ENCODE peak calls at places on chromosome 21, in ten cellular contexts. X is epithelial cell of esophagus, P is kidney, A is right lobe of liver, E is fibroblast of lung, L is fibroblast of pulmonary artery, F is cardiac muscle cell, U is AG10803, T is fibroblast of villous mesenchyme, R is tibial artery. Y is an unnamed sample.

GRCh38 chr21:44043613-44044012 is 31.5 kb downstream of the TRAPPC10 start:
- DNase-seq in X (no peak), P (no peak), A (no peak), E (no peak), L (no peak), F (no peak), U (no peak), T (no peak), R (no peak), Y (no peak)

GRCh38 chr21:35178812-35179211 is 129.7 kb upstream of the RUNX1 start:
- DNase-seq in X (peak), P (no peak), A (no peak), E (peak), L (no peak), F (no peak), U (peak), T (no peak), R (no peak), Y (no peak)

GRCh38 chr21:23009360-23009759 is 2011.2 kb downstream of the NCAM2 start:
- DNase-seq in X (no peak), P (no peak), A (no peak), E (no peak), L (no peak), F (no peak), U (no peak), T (no peak), R (no peak), Y (no peak)

GRCh38 chr21:43608225-43608624 is 51.1 kb downstream of the HSF2BP start:
- DNase-seq in X (peak), P (no peak), A (no peak), E (peak), L (peak), F (no peak), U (peak), T (peak), R (no peak), Y (no peak)

GRCh38 chr21:38875694-38876492 is 70.2 kb downstream of the ETS2 start:
- DNase-seq in X (peak), P (no peak), A (no peak), E (peak), L (peak), F (no peak), U (peak), T (peak), R (no peak), Y (no peak)

GRCh38 chr21:31337991-31338891 is 5.8 kb downstream of the TIAM1 start:
- DNase-seq in X (peak), P (no peak), A (no peak), E (peak), L (no peak), F (no peak), U (no peak), T (no peak), R (no peak), Y (no peak)

GRCh38 chr21:14418920-14419319 is 36.0 kb upstream of the HSPA13 start:
- DNase-seq in X (no peak), P (no peak), A (no peak), E (no peak), L (no peak), F (no peak), U (no peak), T (no peak), R (no peak), Y (no peak)

GRCh38 chr21:44051462-44051941 is 39.4 kb downstream of the TRAPPC10 start:
- DNase-seq in X (no peak), P (peak), A (no peak), E (peak), L (peak), F (no peak), U (peak), T (peak), R (no peak), Y (no peak)

GRCh38 chr21:44291936-44292811 is 6.5 kb downstream of the AIRE start:
- DNase-seq in X (no peak), P (peak), A (no peak), E (no peak), L (no peak), F (no peak), U (no peak), T (no peak), R (no peak), Y (no peak)

GRCh38 chr21:34190576-34191301 is 117.4 kb downstream of the MRPS6 start:
- DNase-seq in X (no peak), P (no peak), A (no peak), E (no peak), L (no peak), F (no peak), U (no peak), T (peak), R (no peak), Y (no peak)

GRCh38 chr21:33069994-33070811 is at the start of gene OLIG1:
- DNase-seq in X (peak), P (peak), A (peak), E (peak), L (peak), F (peak), U (peak), T (peak), R (no peak), Y (peak)

GRCh38 chr21:40300300-40300699 is 433.1 kb downstream of the PCP4 start:
- DNase-seq in X (no peak), P (no peak), A (no peak), E (no peak), L (no peak), F (peak), U (no peak), T (no peak), R (no peak), Y (no peak)

GRCh38 chr21:27397578-27397977 is 430.7 kb upstream of the ADAMTS5 start:
- DNase-seq in X (no peak), P (no peak), A (no peak), E (no peak), L (no peak), F (no peak), U (no peak), T (no peak), R (no peak), Y (no peak)

GRCh38 chr21:36465481-36465880 is 14.4 kb downstream of the CLDN14 start:
- DNase-seq in X (no peak), P (peak), A (no peak), E (no peak), L (no peak), F (no peak), U (no peak), T (no peak), R (no peak), Y (no peak)

GRCh38 chr21:34509151-34509550 is 2.9 kb downstream of the KCNE1 start:
- DNase-seq in X (no peak), P (no peak), A (no peak), E (no peak), L (no peak), F (no peak), U (no peak), T (no peak), R (no peak), Y (no peak)

GRCh38 chr21:30839304-30839703 is 9.7 kb upstream of the KRTAP7-1 start:
- DNase-seq in X (peak), P (no peak), A (no peak), E (no peak), L (peak), F (peak), U (no peak), T (no peak), R (no peak), Y (no peak)

GRCh38 chr21:35573472-35574389 is 486.6 kb downstream of the SETD4 start:
- DNase-seq in X (no peak), P (no peak), A (no peak), E (peak), L (peak), F (no peak), U (peak), T (peak), R (no peak), Y (no peak)

GRCh38 chr21:39078322-39079065 is 104.8 kb downstream of the PSMG1 start:
- DNase-seq in X (no peak), P (no peak), A (no peak), E (no peak), L (peak), F (no peak), U (no peak), T (peak), R (no peak), Y (no peak)

GRCh38 chr21:34878940-34879339 is 170.2 kb downstream of the RUNX1 start:
- DNase-seq in X (peak), P (no peak), A (no peak), E (no peak), L (no peak), F (no peak), U (no peak), T (no peak), R (no peak), Y (no peak)

GRCh38 chr21:38979271-38980196 is 173.8 kb downstream of the ETS2 start:
- DNase-seq in X (peak), P (no peak), A (no peak), E (peak), L (no peak), F (no peak), U (peak), T (peak), R (no peak), Y (no peak)

GRCh38 chr21:35323947-35324346 is 274.8 kb upstream of the RUNX1 start:
- DNase-seq in X (no peak), P (no peak), A (no peak), E (peak), L (peak), F (no peak), U (peak), T (peak), R (peak), Y (no peak)

GRCh38 chr21:30842990-30843389 is 13.4 kb upstream of the KRTAP7-1 start:
- DNase-seq in X (no peak), P (no peak), A (no peak), E (no peak), L (no peak), F (no peak), U (no peak), T (no peak), R (no peak), Y (no peak)

GRCh38 chr21:17925900-17926299 is 106.7 kb upstream of the C21orf91 start:
- DNase-seq in X (peak), P (no peak), A (no peak), E (peak), L (peak), F (peak), U (peak), T (peak), R (no peak), Y (no peak)

GRCh38 chr21:43354016-43354420 is 72.9 kb downstream of the SIK1 start:
- DNase-seq in X (no peak), P (no peak), A (no peak), E (no peak), L (no peak), F (no peak), U (no peak), T (no peak), R (no peak), Y (no peak)

GRCh38 chr21:32645261-32646182 is 33.3 kb upstream of the CFAP298 start:
- DNase-seq in X (no peak), P (no peak), A (no peak), E (no peak), L (no peak), F (peak), U (no peak), T (no peak), R (no peak), Y (no peak)

GRCh38 chr21:31878831-31879230 is 6.0 kb downstream of the HUNK start:
- DNase-seq in X (no peak), P (no peak), A (no peak), E (no peak), L (no peak), F (no peak), U (no peak), T (no peak), R (no peak), Y (no peak)

GRCh38 chr21:26909972-26910371 is 56.9 kb downstream of the ADAMTS5 start:
- DNase-seq in X (peak), P (no peak), A (no peak), E (no peak), L (no peak), F (peak), U (no peak), T (peak), R (no peak), Y (no peak)

GRCh38 chr21:39564200-39564599 is 48.5 kb upstream of the B3GALT5 start:
- DNase-seq in X (no peak), P (peak), A (no peak), E (no peak), L (no peak), F (no peak), U (no peak), T (no peak), R (no peak), Y (peak)

DNA sequence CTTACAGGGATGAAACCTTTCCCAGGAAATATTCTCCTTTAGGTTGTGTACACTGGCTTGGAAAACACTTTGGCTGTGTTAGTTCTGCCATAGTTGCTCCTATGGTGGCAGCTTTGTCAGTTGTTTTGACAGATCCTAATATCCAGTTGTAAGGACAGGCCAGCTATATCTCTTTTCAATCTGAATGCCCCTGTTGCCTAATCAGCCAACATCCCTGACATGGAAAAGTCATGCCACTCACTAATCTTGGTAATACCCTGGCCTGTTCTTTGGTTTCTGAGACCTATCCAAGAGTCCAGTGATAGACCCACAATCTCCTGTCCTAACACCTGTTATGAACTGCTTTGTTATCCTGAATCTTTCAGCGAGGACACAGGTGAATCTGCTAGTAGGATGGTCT is 148.8 kb downstream of the MRPL39 start:
- DNase-seq in X (no peak), P (no peak), A (no peak), E (no peak), L (no peak), F (no peak), U (no peak), T (no peak), R (no peak), Y (no peak)
- H3K4me3 ChIP-seq in X (no peak), P (no peak), A (no peak), E (no peak), L (no peak), F (no peak), U (no peak), T (no peak), R (no peak), Y (no peak)

DNA sequence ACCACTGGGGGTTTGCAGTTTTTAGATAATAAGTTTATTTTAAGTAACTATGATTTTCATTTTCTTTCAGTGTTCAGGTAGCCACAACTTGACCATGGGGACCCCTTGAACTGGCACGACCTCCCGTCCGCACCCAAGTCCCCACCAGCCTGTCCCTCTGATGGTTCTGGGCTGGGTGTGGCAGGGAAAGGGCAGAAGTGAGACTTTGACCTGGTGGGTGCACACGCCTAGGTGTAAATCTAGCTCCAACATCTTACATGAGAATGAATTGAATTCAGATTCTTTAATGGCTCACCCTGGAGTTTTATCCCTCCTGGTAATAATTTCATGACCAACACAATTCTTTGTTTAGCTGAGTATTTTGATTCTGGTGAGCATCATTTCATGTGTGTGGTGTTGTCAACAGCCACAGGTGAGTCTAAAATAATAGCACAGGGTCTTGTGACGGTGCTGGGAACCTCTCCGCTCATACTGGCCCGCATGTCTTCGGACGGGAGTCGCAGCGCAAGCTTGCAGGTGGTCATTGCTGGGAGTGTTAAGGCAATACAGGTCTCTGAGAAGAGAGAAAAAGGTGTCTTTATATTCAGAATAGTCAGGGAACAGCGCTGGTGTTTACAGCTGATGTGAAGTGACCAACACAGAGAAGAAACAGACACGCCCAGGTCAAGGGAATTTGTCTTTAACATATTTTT is 50.8 kb upstream of the POFUT2 start:
- DNase-seq in X (no peak), P (peak), A (peak), E (no peak), L (no peak), F (no peak), U (no peak), T (no peak), R (no peak), Y (no peak)
- TF ChIP-seq CTCF in X (no peak), P (no peak), A (no peak), E (no peak), L (no peak), F (no peak), U (no peak), T (no peak), R (no peak), Y (no peak)

GRCh38 chr21:45949928-45950739 is 31.4 kb upstream of the COL6A1 start:
- DNase-seq in X (no peak), P (no peak), A (no peak), E (no peak), L (no peak), F (no peak), U (no peak), T (no peak), R (no peak), Y (no peak)
- H3K4me3 ChIP-seq in X (no peak), P (no peak), A (no peak), E (no peak), L (no peak), F (no peak), U (peak), T (peak), R (no peak), Y (no peak)

DNA sequence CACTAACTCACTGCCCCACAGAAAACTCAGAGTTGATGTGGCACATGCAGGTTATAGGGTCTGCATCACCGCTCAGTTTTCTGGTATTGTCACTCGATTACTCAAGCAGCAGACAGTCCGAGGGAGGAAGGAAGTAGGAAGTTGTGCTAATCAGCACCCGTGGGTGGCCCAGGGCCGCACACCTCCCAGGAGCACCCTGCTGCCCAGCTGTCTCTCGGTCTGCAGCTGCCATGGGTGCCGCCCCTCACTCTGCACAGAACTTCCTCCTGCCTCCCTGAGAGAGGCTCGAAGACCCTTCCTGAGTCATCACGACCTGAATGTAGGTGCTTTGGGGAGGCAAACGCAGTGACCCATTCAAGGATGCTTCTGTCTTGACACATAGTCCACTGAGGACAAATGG is 4.2 kb upstream of the TFF3 start:
- DNase-seq in X (no peak), P (peak), A (no peak), E (no peak), L (no peak), F (no peak), U (no peak), T (no peak), R (no peak), Y (no peak)
- TF ChIP-seq CTCF in X (no peak), P (no peak), A (no peak), E (no peak), L (no peak), F (no peak), U (no peak), T (no peak), R (no peak), Y (no peak)

GRCh38 chr21:45850181-45850580 is 131.4 kb upstream of the COL6A1 start:
- DNase-seq in X (no peak), P (no peak), A (no peak), E (no peak), L (no peak), F (no peak), U (no peak), T (no peak), R (no peak), Y (peak)
- H3K4me3 ChIP-seq in X (no peak), P (no peak), A (no peak), E (no peak), L (no peak), F (no peak), U (no peak), T (no peak), R (no peak), Y (no peak)

GRCh38 chr21:16195476-16195875 is 465.7 kb downstream of the USP25 start:
- DNase-seq in X (peak), P (no peak), A (no peak), E (peak), L (peak), F (no peak), U (peak), T (peak), R (no peak), Y (no peak)

GRCh38 chr21:16192900-16193299 is 463.1 kb downstream of the USP25 start:
- DNase-seq in X (peak), P (no peak), A (no peak), E (peak), L (peak), F (no peak), U (peak), T (no peak), R (peak), Y (no peak)

GRCh38 chr21:16195896-16196443 is 466.2 kb downstream of the USP25 start:
- DNase-seq in X (peak), P (no peak), A (no peak), E (peak), L (peak), F (no peak), U (no peak), T (no peak), R (no peak), Y (no peak)

GRCh38 chr21:16194851-16195251 is 465.1 kb downstream of the USP25 start:
- DNase-seq in X (peak), P (no peak), A (no peak), E (peak), L (peak), F (peak), U (peak), T (peak), R (no peak), Y (no peak)

GRCh38 chr21:16193758-16194606 is 464.2 kb downstream of the USP25 start:
- DNase-seq in X (peak), P (peak), A (peak), E (peak), L (peak), F (peak), U (peak), T (peak), R (peak), Y (peak)
- TF ChIP-seq CTCF in X (peak), P (peak), A (peak), E (peak), L (peak), F (peak), U (peak), T (no peak), R (peak), Y (no peak)

GRCh38 chr21:41763996-41764395 is 2.9 kb downstream of the RIPK4 start:
- DNase-seq in X (no peak), P (no peak), A (no peak), E (no peak), L (no peak), F (no peak), U (no peak), T (no peak), R (no peak), Y (no peak)
- H3K4me3 ChIP-seq in X (peak), P (peak), A (no peak), E (no peak), L (no peak), F (no peak), U (no peak), T (no peak), R (no peak), Y (no peak)

Y was measured in stomach.